ENCODE peak calls at places on chromosomes 3 and 15, in five cellular contexts. B is glomerular endothelial cell, F is memory B cell, J is COR-L47, E is cardiac fibroblast. M is an unnamed sample.
A peak's percentile ranks its signal among the peaks of the same experiment; 100 is the strongest.

GRCh38 chr3:192858849-192859585 is 58.6 kb downstream of the MB21D2 start:
- DNase-seq in B (no peak), F (no peak), J (no peak), E (no peak), M (no peak)

GRCh38 chr15:40327338-40327917 is 3.9 kb downstream of the INAFM2 start:
- DNase-seq in B (no peak), F (no peak), J (no peak), E (no peak), M (no peak)

GRCh38 chr15:75416584-75416983 is 34.9 kb downstream of the SIN3A start:
- DNase-seq in B (no peak), F (no peak), J (no peak), E (no peak), M (no peak)

GRCh38 chr3:54853573-54854404 is 74.1 kb downstream of the LRTM1 start:
- DNase-seq in B (no peak), F (peak; percentile 11), J (peak; percentile 38), E (peak; percentile 68), M (peak; percentile 39)

GRCh38 chr3:48592519-48593087 is 2.5 kb downstream of the COL7A1 start:
- DNase-seq in B (no peak), F (no peak), J (no peak), E (peak; percentile 28), M (no peak)

GRCh38 chr3:72157782-72158638 is 373.1 kb upstream of the PROK2 start:
- DNase-seq in B (no peak), F (no peak), J (no peak), E (no peak), M (no peak)

GRCh38 chr3:152853196-152853595 is 18.3 kb downstream of the P2RY1 start:
- DNase-seq in B (no peak), F (no peak), J (no peak), E (peak; percentile 76), M (no peak)

GRCh38 chr3:183449391-183449790 is 21.0 kb upstream of the MCF2L2 start:
- DNase-seq in B (no peak), F (no peak), J (peak; percentile 35), E (peak; percentile 48), M (no peak)

GRCh38 chr15:52256366-52256765 is 39.2 kb downstream of the MYO5C start:
- DNase-seq in B (peak; percentile 70), F (peak; percentile 65), J (peak; percentile 31), E (peak; percentile 87), M (peak; percentile 62)

GRCh38 chr3:140898340-140899180 is 43.1 kb upstream of the SLC25A36 start:
- DNase-seq in B (peak; percentile 22), F (no peak), J (peak; percentile 68), E (peak; percentile 90), M (peak; percentile 5)

M was measured in NCI-H2227 treated with DMSO at 0.1 percent for 48 hours.